ENCODE peak calls at places on chromosomes 7 and 10, in four cellular contexts. One of them, this sample, is unnamed.

GRCh38 chr10:47040041-47040491 is 128.8 kb downstream of the PTPN20 start:
- DNase-seq in H7: peak; percentile 35
- DNase-seq in pancreas: peak; percentile 43
- DNase-seq in hepatocyte: no peak
- DNase-seq in this sample: no peak

GRCh38 chr7:54814401-54814800 is 55.4 kb upstream of the SEC61G start:
- DNase-seq in H7: no peak
- DNase-seq in pancreas: no peak
- DNase-seq in hepatocyte: no peak
- DNase-seq in this sample: no peak

GRCh38 chr7:110853263-110853662 is 237.7 kb upstream of the LRRN3 start:
- DNase-seq in H7: no peak
- DNase-seq in pancreas: no peak
- DNase-seq in hepatocyte: no peak
- DNase-seq in this sample: no peak

GRCh38 chr7:137943132-137943551 is 58.7 kb downstream of the CREB3L2 start:
- DNase-seq in H7: no peak
- DNase-seq in pancreas: no peak
- DNase-seq in hepatocyte: peak; percentile 58
- DNase-seq in this sample: no peak

GRCh38 chr7:36658603-36659516 is 65.4 kb downstream of the AOAH start:
- DNase-seq in H7: no peak
- DNase-seq in pancreas: no peak
- DNase-seq in hepatocyte: peak; percentile 52
- DNase-seq in this sample: no peak

GRCh38 chr10:24172909-24173308 is 36.0 kb upstream of the KIAA1217 start:
- DNase-seq in H7: no peak
- DNase-seq in pancreas: no peak
- DNase-seq in hepatocyte: no peak
- DNase-seq in this sample: no peak

GRCh38 chr7:113289140-113289740 is 170.9 kb upstream of the SMIM30 start:
- DNase-seq in H7: peak; percentile 28
- DNase-seq in pancreas: peak; percentile 41
- DNase-seq in hepatocyte: peak; percentile 39
- DNase-seq in this sample: no peak

GRCh38 chr7:47941136-47941844 is 7.0 kb downstream of the PKD1L1 start:
- DNase-seq in H7: peak; percentile 61
- DNase-seq in pancreas: no peak
- DNase-seq in hepatocyte: no peak
- DNase-seq in this sample: peak; percentile 89

GRCh38 chr7:83347836-83348482 is 185.3 kb upstream of the PCLO start:
- DNase-seq in H7: no peak
- DNase-seq in pancreas: no peak
- DNase-seq in hepatocyte: peak; percentile 81
- DNase-seq in this sample: no peak

GRCh38 chr7:16295558-16295957 is 125.8 kb downstream of the CRPPA start:
- DNase-seq in H7: no peak
- DNase-seq in pancreas: no peak
- DNase-seq in hepatocyte: no peak
- DNase-seq in this sample: no peak

GRCh38 chr10:2477154-2477553 is 590.2 kb upstream of the PFKP start:
- DNase-seq in H7: peak; percentile 47
- DNase-seq in pancreas: no peak
- DNase-seq in hepatocyte: no peak
- DNase-seq in this sample: no peak

DNA sequence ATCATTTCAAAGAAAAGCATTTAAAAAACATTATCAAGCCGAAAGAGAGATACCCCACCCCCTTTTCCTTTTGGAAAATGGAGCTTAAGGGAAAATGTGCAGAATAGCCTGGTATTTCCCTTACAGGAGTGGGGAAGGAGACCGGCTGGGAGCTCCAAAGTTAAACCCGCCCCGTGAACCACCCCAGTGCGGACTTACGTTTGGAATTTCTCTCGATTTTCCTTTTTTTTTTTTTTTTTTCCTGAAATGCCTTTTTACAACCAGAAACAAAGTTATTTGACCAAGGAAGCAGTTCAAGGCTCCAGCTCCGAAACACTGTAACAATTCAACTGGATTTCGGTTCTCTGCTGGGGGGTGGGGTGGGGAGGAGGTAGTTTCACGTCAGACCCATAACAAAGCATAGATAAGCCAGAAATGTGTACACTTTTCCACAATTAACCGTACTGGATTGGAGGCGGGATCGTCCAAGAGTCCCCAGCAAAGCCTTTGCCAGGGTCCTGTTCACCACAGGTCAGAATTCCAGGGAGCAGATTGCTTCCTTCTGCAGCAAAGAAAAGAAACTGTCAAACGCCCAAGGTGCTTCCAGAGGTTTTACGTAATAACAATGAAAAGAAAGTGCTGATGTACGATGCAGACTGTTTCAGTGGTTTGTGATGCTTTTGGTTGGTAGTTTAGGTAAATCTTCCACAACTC is 6.7 kb downstream of the SKIDA1 start:
- DNase-seq in H7: no peak
- DNase-seq in pancreas: no peak
- DNase-seq in hepatocyte: peak; percentile 52
- DNase-seq in this sample: no peak
- H3K4me3 ChIP-seq in H7: peak overlapping the region; percentile 55
- H3K4me3 ChIP-seq in pancreas: no peak overlapping the region
- H3K4me3 ChIP-seq in hepatocyte: peak overlapping the region; percentile 38
- H3K4me3 ChIP-seq in this sample: peak overlapping the region; percentile 63

GRCh38 chr7:45917658-45918057 is 3.4 kb downstream of the IGFBP3 start:
- DNase-seq in H7: peak; percentile 86
- DNase-seq in pancreas: peak; percentile 97
- DNase-seq in hepatocyte: peak; percentile 89
- DNase-seq in this sample: no peak
- H3K4me3 ChIP-seq in H7: no peak overlapping the region
- H3K4me3 ChIP-seq in pancreas: no peak overlapping the region
- H3K4me3 ChIP-seq in hepatocyte: peak overlapping the region; percentile 24
- H3K4me3 ChIP-seq in this sample: peak overlapping the region; percentile 85

GRCh38 chr10:93570383-93570782 is 3.9 kb downstream of the FFAR4 start:
- DNase-seq in H7: no peak
- DNase-seq in pancreas: no peak
- DNase-seq in hepatocyte: no peak
- DNase-seq in this sample: no peak

GRCh38 chr10:93567277-93568104 is 1.0 kb downstream of the FFAR4 start:
- DNase-seq in H7: peak; percentile 25
- DNase-seq in pancreas: no peak
- DNase-seq in hepatocyte: no peak
- DNase-seq in this sample: no peak

GRCh38 chr10:93565421-93565820 is 1.0 kb upstream of the FFAR4 start:
- DNase-seq in H7: no peak
- DNase-seq in pancreas: no peak
- DNase-seq in hepatocyte: no peak
- DNase-seq in this sample: no peak

GRCh38 chr10:93568105-93568390 is 1.6 kb downstream of the FFAR4 start:
- DNase-seq in H7: peak; percentile 51
- DNase-seq in pancreas: no peak
- DNase-seq in hepatocyte: no peak
- DNase-seq in this sample: no peak

GRCh38 chr10:93566435-93567276 is at the start of gene FFAR4:
- DNase-seq in H7: peak; percentile 86
- DNase-seq in pancreas: peak; percentile 70
- DNase-seq in hepatocyte: peak; percentile 54
- DNase-seq in this sample: peak; percentile 23
- H3K4me3 ChIP-seq in H7: peak within 1 kb of the TSS; percentile 49
- H3K4me3 ChIP-seq in pancreas: peak within 1 kb of the TSS; percentile 4
- H3K4me3 ChIP-seq in hepatocyte: peak within 1 kb of the TSS; percentile 16
- H3K4me3 ChIP-seq in this sample: peak within 1 kb of the TSS; percentile 63

GRCh38 chr10:35447693-35448407 is 111.5 kb downstream of the CCNY start:
- DNase-seq in H7: no peak
- DNase-seq in pancreas: no peak
- DNase-seq in hepatocyte: no peak
- DNase-seq in this sample: no peak

GRCh38 chr10:35446439-35446838 is 110.1 kb downstream of the CCNY start:
- DNase-seq in H7: no peak
- DNase-seq in pancreas: no peak
- DNase-seq in hepatocyte: no peak
- DNase-seq in this sample: no peak

GRCh38 chr10:35442592-35442991 is 106.3 kb downstream of the CCNY start:
- DNase-seq in H7: no peak
- DNase-seq in pancreas: no peak
- DNase-seq in hepatocyte: no peak
- DNase-seq in this sample: no peak

GRCh38 chr10:35443858-35444257 is 107.5 kb downstream of the CCNY start:
- DNase-seq in H7: no peak
- DNase-seq in pancreas: no peak
- DNase-seq in hepatocyte: no peak
- DNase-seq in this sample: no peak

GRCh38 chr10:35445150-35445884 is 109.0 kb downstream of the CCNY start:
- DNase-seq in H7: no peak
- DNase-seq in pancreas: no peak
- DNase-seq in hepatocyte: no peak
- DNase-seq in this sample: no peak
- H3K4me3 ChIP-seq in H7: no peak overlapping the region
- H3K4me3 ChIP-seq in pancreas: no peak overlapping the region
- H3K4me3 ChIP-seq in hepatocyte: no peak overlapping the region
- H3K4me3 ChIP-seq in this sample: no peak overlapping the region

DNA sequence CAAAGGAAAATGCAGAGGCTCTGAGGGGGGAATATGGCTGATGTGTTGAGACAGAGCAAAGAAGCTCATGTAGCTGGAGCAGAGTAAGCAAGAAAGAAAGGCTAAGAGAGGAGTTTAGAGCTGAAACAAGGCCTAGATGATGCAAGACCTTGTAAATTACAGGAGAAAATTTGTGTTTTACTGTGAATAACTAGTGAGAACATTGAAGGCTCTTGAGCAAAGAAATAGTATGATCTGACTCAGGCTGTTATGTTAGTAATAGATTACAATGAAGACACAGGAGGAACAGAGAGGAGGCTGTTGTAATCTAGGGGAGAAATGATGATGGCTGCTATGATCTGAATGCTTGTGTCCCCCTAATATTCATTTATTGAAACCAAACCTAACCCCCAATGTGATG is 395.1 kb downstream of the HTR7 start:
- DNase-seq in H7: no peak
- DNase-seq in pancreas: no peak
- DNase-seq in hepatocyte: no peak
- DNase-seq in this sample: no peak
- H3K4me3 ChIP-seq in H7: no peak overlapping the region
- H3K4me3 ChIP-seq in pancreas: no peak overlapping the region
- H3K4me3 ChIP-seq in hepatocyte: no peak overlapping the region
- H3K4me3 ChIP-seq in this sample: no peak overlapping the region

DNA sequence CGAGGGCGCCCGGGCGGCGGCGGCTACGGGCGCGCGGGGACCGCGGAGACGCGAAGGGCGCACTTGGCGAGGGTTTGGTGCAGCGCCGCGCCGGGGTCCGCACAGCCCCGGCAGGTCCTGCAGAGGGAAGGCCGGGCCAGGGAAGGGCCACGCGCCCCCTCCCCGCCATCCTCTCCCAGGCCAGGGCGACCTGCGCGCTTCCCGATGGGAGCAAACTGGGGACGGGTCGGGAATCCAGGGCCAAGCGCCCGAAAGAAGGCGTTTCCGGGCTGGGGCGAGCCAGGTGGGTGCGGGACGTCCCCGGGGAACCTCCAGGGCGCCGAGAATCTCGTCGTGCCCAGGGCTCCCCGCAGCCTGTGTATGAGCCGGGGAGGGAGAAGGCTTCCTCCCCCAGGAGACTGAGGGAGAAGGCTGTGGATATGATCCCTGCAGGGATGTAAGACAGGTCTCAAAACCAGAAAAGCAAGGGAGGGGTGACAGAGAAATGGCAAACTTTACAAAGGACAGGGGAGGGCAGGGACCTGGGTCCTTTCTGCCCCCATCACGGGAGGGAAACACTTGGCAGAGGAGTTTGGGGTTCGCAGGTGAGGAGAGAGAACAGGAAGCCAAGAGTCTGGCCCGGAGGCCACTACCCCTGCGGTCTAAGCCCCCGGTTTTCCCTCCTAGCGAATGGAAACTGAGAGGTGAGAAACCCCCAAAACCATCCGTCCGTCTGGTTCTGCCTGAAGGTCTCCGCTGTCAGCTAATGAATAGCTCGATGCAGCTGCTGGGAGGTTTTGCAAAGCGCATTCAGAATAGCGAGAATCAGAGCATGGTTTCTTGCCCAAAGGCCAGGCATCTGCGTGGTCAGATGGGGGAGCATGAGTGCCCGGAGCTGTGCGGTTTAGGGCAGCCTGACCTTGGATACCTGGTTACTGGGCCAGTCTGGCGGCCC is 674 bp downstream of the AMZ1 start:
- DNase-seq in H7: peak; percentile 85
- DNase-seq in pancreas: no peak
- DNase-seq in hepatocyte: no peak
- DNase-seq in this sample: no peak
- H3K4me3 ChIP-seq in H7: peak overlapping the region; percentile 37
- H3K4me3 ChIP-seq in pancreas: no peak overlapping the region
- H3K4me3 ChIP-seq in hepatocyte: no peak overlapping the region
- H3K4me3 ChIP-seq in this sample: peak overlapping the region; percentile 41

GRCh38 chr7:77908664-77909063 is 110.1 kb downstream of the PHTF2 start:
- DNase-seq in H7: no peak
- DNase-seq in pancreas: no peak
- DNase-seq in hepatocyte: no peak
- DNase-seq in this sample: no peak
- H3K4me3 ChIP-seq in H7: no peak overlapping the region
- H3K4me3 ChIP-seq in pancreas: no peak overlapping the region
- H3K4me3 ChIP-seq in hepatocyte: no peak overlapping the region
- H3K4me3 ChIP-seq in this sample: no peak overlapping the region

DNA sequence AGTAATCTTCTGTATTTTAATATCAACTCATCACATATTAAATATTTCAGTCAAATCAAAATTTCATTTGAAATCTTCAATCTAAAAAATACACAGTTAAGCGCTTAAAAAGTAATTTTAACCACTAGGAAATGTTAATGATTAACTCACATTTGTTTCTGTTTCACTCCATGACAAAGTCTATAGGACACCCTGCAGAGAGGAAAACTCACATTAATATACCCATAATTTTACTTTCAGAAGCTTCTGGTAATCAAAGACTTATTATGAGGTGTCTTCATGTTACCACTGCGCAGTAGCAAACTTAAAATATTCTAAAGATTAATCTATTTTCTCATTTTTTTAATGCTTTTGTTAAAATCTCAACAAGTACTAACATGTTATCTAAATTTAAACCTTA is 41.0 kb upstream of the ZNF518A start:
- DNase-seq in H7: no peak
- DNase-seq in pancreas: no peak
- DNase-seq in hepatocyte: no peak
- DNase-seq in this sample: no peak
- H3K4me3 ChIP-seq in H7: no peak overlapping the region
- H3K4me3 ChIP-seq in pancreas: no peak overlapping the region
- H3K4me3 ChIP-seq in hepatocyte: no peak overlapping the region
- H3K4me3 ChIP-seq in this sample: peak overlapping the region; percentile 88

GRCh38 chr10:66892833-66893232 is 33.0 kb upstream of the LRRTM3 start:
- DNase-seq in H7: no peak
- DNase-seq in pancreas: no peak
- DNase-seq in hepatocyte: no peak
- DNase-seq in this sample: no peak
- H3K4me3 ChIP-seq in H7: no peak overlapping the region
- H3K4me3 ChIP-seq in pancreas: no peak overlapping the region
- H3K4me3 ChIP-seq in hepatocyte: no peak overlapping the region
- H3K4me3 ChIP-seq in this sample: no peak overlapping the region

GRCh38 chr10:48605264-48605615 is 367 bp upstream of the ARHGAP22 start:
- DNase-seq in H7: no peak
- DNase-seq in pancreas: no peak
- DNase-seq in hepatocyte: no peak
- DNase-seq in this sample: no peak
- H3K4me3 ChIP-seq in H7: peak overlapping the region; percentile 20
- H3K4me3 ChIP-seq in pancreas: peak overlapping the region; percentile 21
- H3K4me3 ChIP-seq in hepatocyte: no peak overlapping the region
- H3K4me3 ChIP-seq in this sample: peak overlapping the region; percentile 65

This sample was measured in ascending aorta.